ENCODE peak calls at places on chromosomes 11 and 22, in six cellular contexts. G is testis, T is H1, J is suprapubic skin, K is Peyer's patch, C is HCT116. N is an unnamed sample.

GRCh38 chr11:1308745-1309497 is 511 bp downstream of the TOLLIP start:
- DNase-seq in K (no peak), C (no peak), T (no peak), G (no peak), J (peak), N (no peak)

GRCh38 chr11:11977206-11977938 is 31.1 kb downstream of the DKK3 start:
- DNase-seq in G (peak), T (no peak), K (no peak), C (peak), J (no peak), N (peak)

GRCh38 chr11:119433369-119433749 is 10.4 kb upstream of the THY1 start:
- DNase-seq in K (no peak), J (no peak), G (no peak), C (no peak), T (no peak), N (no peak)

GRCh38 chr22:19012308-19012990 is 76.4 kb upstream of the PRODH start:
- DNase-seq in C (no peak), G (no peak), T (no peak), K (no peak), J (no peak), N (no peak)

GRCh38 chr22:43826142-43827093 is 14.3 kb upstream of the EFCAB6 start:
- DNase-seq in C (no peak), T (no peak), J (peak), K (no peak), G (peak), N (peak)

GRCh38 chr22:23079814-23080521 is 9.6 kb downstream of the GNAZ start:
- DNase-seq in T (no peak), C (no peak), J (no peak), G (no peak), K (no peak), N (no peak)

GRCh38 chr22:41417622-41418390 is 28.8 kb downstream of the TOB2 start:
- DNase-seq in C (no peak), G (peak), T (no peak), K (peak), J (peak), N (peak)

GRCh38 chr11:62689421-62690183 is at the start of gene LRRN4CL:
- DNase-seq in K (no peak), T (no peak), G (peak), J (peak), C (no peak), N (peak)

GRCh38 chr11:2391663-2391975 is 8.9 kb upstream of the TSSC4 start:
- DNase-seq in K (no peak), T (no peak), J (no peak), C (no peak), G (no peak), N (no peak)
- TF ChIP-seq POLR2A in K (no peak), T (no peak), J (no peak), C (no peak), G (no peak), N (no peak)

GRCh38 chr11:130325691-130326090 is 11.0 kb upstream of the ZBTB44 start:
- DNase-seq in C (no peak), G (no peak), J (no peak), T (no peak), K (no peak), N (no peak)

GRCh38 chr11:130328420-130328819 is 13.7 kb upstream of the ZBTB44 start:
- DNase-seq in C (no peak), T (no peak), K (no peak), G (no peak), J (no peak), N (no peak)

GRCh38 chr11:130322126-130322525 is 7.4 kb upstream of the ZBTB44 start:
- DNase-seq in J (no peak), K (no peak), G (no peak), T (no peak), C (no peak), N (no peak)

GRCh38 chr11:130327716-130328115 is 13.0 kb upstream of the ZBTB44 start:
- DNase-seq in K (no peak), T (no peak), C (no peak), G (no peak), J (no peak), N (no peak)

DNA sequence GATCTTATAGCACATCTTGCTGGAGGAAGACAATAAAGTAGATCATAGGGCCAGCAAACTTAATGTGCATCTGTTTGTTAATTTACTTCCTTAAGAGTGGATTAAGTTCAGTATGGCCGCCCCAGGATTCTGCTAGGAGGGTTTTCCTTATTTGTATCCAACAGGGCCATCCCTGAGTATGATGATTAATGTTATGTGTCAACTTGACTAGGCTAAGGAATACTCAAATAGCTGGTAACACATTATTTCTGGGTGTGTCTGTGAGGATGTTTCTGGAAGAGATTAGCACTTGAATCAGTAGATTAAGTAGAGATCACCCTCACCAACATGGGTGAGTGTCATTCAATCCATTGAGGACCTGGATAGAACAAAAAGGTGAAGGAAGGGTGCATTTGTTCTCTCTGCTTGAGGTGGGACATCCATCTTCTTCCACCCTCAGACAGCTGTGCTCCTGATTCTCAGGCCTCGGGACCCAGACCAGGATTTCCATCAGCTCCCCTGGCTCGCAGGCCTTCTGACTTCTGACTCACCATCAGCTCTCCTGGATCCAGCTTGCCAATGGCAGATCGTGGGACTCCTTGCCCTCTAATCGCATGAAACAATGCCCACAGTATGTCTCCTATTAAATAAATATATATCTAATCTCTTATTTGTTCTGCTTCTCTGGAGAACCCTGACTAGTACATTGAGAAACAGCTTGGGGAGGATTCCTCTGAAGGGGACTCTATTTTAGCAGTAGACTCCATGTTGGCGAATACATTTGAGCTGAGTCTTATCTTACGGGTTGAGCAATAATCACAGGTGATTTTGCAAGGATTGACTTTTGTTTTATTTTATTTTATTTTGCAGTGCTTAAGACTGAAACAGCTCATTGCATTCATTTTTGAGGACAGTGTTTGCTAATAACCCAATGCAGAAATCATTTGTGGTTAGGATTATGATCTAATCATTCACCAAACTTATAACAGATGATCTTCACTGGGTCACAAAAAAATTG is 9.0 kb upstream of the ZBTB44 start:
- DNase-seq in J (no peak), C (no peak), T (no peak), G (no peak), K (no peak), N (no peak)
- H3K4me3 ChIP-seq in J (no peak), C (no peak), T (no peak), G (no peak), K (no peak), N (no peak)

GRCh38 chr22:48350456-48350855 is 1477.2 kb downstream of the BRD1 start:
- DNase-seq in J (no peak), C (no peak), K (peak), G (no peak), T (no peak), N (no peak)

GRCh38 chr22:48352086-48352911 is 1475.4 kb downstream of the BRD1 start:
- DNase-seq in C (no peak), J (no peak), T (no peak), G (no peak), K (peak), N (no peak)

GRCh38 chr22:48353116-48353947 is 1474.3 kb downstream of the BRD1 start:
- DNase-seq in K (peak), G (no peak), C (no peak), T (no peak), J (no peak), N (no peak)

GRCh38 chr22:48354082-48354481 is 1473.6 kb downstream of the BRD1 start:
- DNase-seq in C (no peak), T (no peak), K (no peak), G (no peak), J (no peak), N (no peak)

GRCh38 chr22:48351376-48352085 is 1476.1 kb downstream of the BRD1 start:
- DNase-seq in T (no peak), G (no peak), C (no peak), K (peak), J (no peak), N (no peak)
- TF ChIP-seq POLR2A in T (no peak), G (no peak), C (no peak), K (no peak), J (no peak), N (no peak)

GRCh38 chr11:102289510-102290078 is 27.7 kb upstream of the BIRC3 start:
- DNase-seq in C (no peak), K (no peak), J (no peak), G (no peak), T (no peak), N (no peak)

GRCh38 chr11:102286292-102286691 is 31.0 kb upstream of the BIRC3 start:
- DNase-seq in C (no peak), J (no peak), K (no peak), G (no peak), T (no peak), N (no peak)

GRCh38 chr11:102288745-102289083 is 28.6 kb upstream of the BIRC3 start:
- DNase-seq in K (no peak), G (no peak), T (no peak), J (no peak), C (no peak), N (no peak)

GRCh38 chr11:102291831-102292230 is 25.5 kb upstream of the BIRC3 start:
- DNase-seq in C (no peak), J (no peak), K (no peak), T (no peak), G (no peak), N (no peak)

DNA sequence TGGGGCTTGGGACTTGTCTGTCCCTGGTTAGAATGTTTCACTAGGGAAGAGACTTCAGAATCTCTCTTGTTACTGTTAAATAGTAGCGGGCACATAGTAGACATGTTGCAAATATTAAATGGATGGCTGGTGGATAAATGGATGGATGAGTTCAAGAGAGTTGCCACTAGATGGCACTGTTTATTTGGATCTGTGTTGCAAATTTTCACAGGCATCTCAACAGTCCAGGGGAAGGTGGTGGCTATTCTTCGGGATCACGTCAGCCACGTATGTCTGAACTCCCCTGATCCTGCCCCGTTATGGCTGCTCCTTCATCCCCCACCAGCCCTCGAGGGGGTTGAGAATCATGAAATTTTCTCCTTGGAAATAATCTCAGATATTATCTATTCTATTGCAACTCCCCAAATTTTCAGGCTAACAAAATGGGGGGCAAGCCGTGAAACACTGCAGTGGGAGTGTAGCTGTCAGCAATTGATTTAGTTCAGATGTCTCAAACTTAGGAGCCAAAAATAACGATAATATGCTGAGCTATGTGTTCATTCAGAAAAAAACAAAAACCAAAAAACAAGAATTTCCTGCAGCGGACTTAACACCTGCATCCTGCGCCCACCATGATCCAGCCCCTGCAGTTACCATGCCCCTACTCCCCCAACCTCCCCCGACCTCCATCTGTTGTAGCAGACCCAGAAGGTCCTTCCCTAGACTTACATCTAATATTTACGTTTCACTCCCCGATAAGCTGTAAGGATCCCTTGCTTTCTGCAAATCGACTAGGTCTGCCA is 29.1 kb upstream of the BIRC3 start:
- DNase-seq in K (no peak), C (peak), T (no peak), J (no peak), G (peak), N (peak)
- H3K4me3 ChIP-seq in K (no peak), C (peak), T (no peak), J (peak), G (peak), N (no peak)

GRCh38 chr11:59550842-59551650 is 39.7 kb downstream of the OR4D9 start:
- DNase-seq in T (peak), C (peak), K (peak), J (peak), G (peak), N (peak)
- TF ChIP-seq POLR2A in T (no peak), C (no peak), K (no peak), J (no peak), G (no peak), N (peak)

DNA sequence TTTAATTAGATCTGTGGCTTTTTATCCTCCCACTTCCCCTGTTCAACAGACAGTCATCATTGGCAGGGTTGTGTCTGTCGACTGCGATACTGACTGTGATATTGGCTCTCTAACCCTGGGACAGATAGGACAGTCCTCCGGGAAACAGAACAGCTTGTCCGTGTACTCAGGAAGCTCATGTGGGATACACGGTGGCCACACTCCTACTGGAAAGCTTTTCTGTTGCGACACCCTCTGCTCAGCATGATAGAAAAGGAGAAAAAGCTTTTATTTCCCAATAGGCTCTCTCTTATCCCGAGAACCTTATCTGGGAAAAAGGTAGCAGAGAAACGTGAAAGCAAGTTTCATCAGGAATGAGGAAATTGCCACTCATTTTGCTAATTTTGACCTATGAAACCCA is 60.4 kb upstream of the HSPA8 start:
- DNase-seq in G (no peak), K (no peak), T (no peak), C (no peak), J (no peak), N (peak)
- H3K4me3 ChIP-seq in G (no peak), K (no peak), T (no peak), C (no peak), J (no peak), N (no peak)

GRCh38 chr22:47458348-47458747 is 695.9 kb downstream of the TBC1D22A start:
- DNase-seq in G (no peak), C (no peak), K (no peak), J (no peak), T (no peak), N (no peak)
- TF ChIP-seq POLR2A in G (no peak), C (no peak), K (no peak), J (no peak), T (no peak), N (no peak)

GRCh38 chr11:77525455-77526091 is 51.7 kb upstream of the PAK1 start:
- DNase-seq in J (no peak), K (no peak), C (no peak), G (no peak), T (no peak), N (no peak)
- H3K4me3 ChIP-seq in J (no peak), K (no peak), C (no peak), G (no peak), T (no peak), N (no peak)

GRCh38 chr22:49966716-49967332 is 6.3 kb downstream of the PIM3 start:
- DNase-seq in K (peak), T (no peak), J (peak), C (no peak), G (peak), N (peak)
- TF ChIP-seq POLR2A in K (no peak), T (no peak), J (no peak), C (no peak), G (no peak), N (no peak)